ENCODE peak calls at places on chromosomes 12 and 14, in four cellular contexts. P is GM12878, N is H1, X is HepG2. I is an unnamed sample.

GRCh38 chr14:104494483-104494882 is 85.1 kb upstream of the C14orf180 start:
- DNase-seq in P (no peak), N (no peak), X (no peak), I (no peak)

GRCh38 chr12:108788076-108788782 is 56.9 kb upstream of the CORO1C start:
- DNase-seq in P (no peak), N (no peak), X (no peak), I (no peak)

GRCh38 chr14:59262717-59263469 is 74.4 kb downstream of the DAAM1 start:
- DNase-seq in P (no peak), N (no peak), X (peak), I (no peak)

GRCh38 chr12:614727-615060 is 48.6 kb downstream of the NINJ2 start:
- DNase-seq in P (no peak), N (no peak), X (no peak), I (no peak)

GRCh38 chr12:96906849-96907664 is at the start of gene NEDD1:
- DNase-seq in P (no peak), N (peak), X (peak), I (peak)

GRCh38 chr14:70808402-70809237 is 693 bp downstream of the MAP3K9 start:
- DNase-seq in P (no peak), N (peak), X (no peak), I (peak)

GRCh38 chr14:47626151-47627035 is 49.0 kb downstream of the MDGA2 start:
- DNase-seq in P (no peak), N (no peak), X (no peak), I (no peak)

GRCh38 chr14:101476258-101476930 is 84.9 kb upstream of the DIO3 start:
- DNase-seq in P (no peak), N (no peak), X (no peak), I (no peak)

GRCh38 chr14:64880382-64881121 is 845 bp upstream of the SPTB start:
- DNase-seq in P (no peak), N (peak), X (no peak), I (peak)

GRCh38 chr12:44873898-44874297 is 2.2 kb downstream of the NELL2 start:
- DNase-seq in P (no peak), N (no peak), X (no peak), I (peak)

GRCh38 chr12:53063708-53064612 is 14.1 kb downstream of the TNS2 start:
- DNase-seq in P (no peak), N (no peak), X (no peak), I (no peak)

GRCh38 chr12:63706336-63706735 is 38.0 kb upstream of the DPY19L2 start:
- DNase-seq in P (no peak), N (no peak), X (no peak), I (no peak)

GRCh38 chr12:34335819-34336262 is 313.5 kb downstream of the ALG10 start:
- DNase-seq in P (no peak), N (no peak), X (no peak), I (no peak)

GRCh38 chr12:68175566-68176033 is 16.1 kb upstream of the IFNG start:
- DNase-seq in P (peak), N (no peak), X (no peak), I (no peak)

GRCh38 chr12:11576104-11576503 is 73.4 kb upstream of the ETV6 start:
- DNase-seq in P (peak), N (no peak), X (no peak), I (no peak)

GRCh38 chr12:42987216-42987631 is 397.7 kb upstream of the PRICKLE1 start:
- DNase-seq in P (no peak), N (no peak), X (no peak), I (peak)

GRCh38 chr12:62903151-62903550 is 31.8 kb downstream of the PPM1H start:
- DNase-seq in P (no peak), N (no peak), X (no peak), I (no peak)

GRCh38 chr14:73759183-73759713 is 45.1 kb upstream of the PNMA1 start:
- DNase-seq in P (no peak), N (no peak), X (no peak), I (peak)

GRCh38 chr14:52131640-52132320 is 62.9 kb upstream of the NID2 start:
- DNase-seq in P (peak), N (peak), X (peak), I (peak)

GRCh38 chr14:67938046-67938445 is 118.5 kb downstream of the RAD51B start:
- DNase-seq in P (no peak), N (no peak), X (no peak), I (no peak)

GRCh38 chr12:84756961-84757360 is 155.6 kb downstream of the SLC6A15 start:
- DNase-seq in P (no peak), N (no peak), X (no peak), I (no peak)

GRCh38 chr14:80387563-80387981 is 176.3 kb upstream of the DIO2 start:
- DNase-seq in P (no peak), N (no peak), X (peak), I (no peak)

GRCh38 chr12:32134144-32134888 is 27.7 kb downstream of the BICD1 start:
- DNase-seq in P (peak), N (no peak), X (no peak), I (peak)

GRCh38 chr14:67467134-67467533 is 21.4 kb downstream of the TMEM229B start:
- DNase-seq in P (no peak), N (no peak), X (no peak), I (no peak)

GRCh38 chr14:24632336-24632735 is 1.7 kb downstream of the GZMB start:
- DNase-seq in P (no peak), N (no peak), X (no peak), I (no peak)

GRCh38 chr12:120224304-120225199 is 23.6 kb upstream of the RPLP0 start:
- DNase-seq in P (no peak), N (no peak), X (no peak), I (peak)

GRCh38 chr12:108190529-108190928 is 61.4 kb downstream of the WSCD2 start:
- DNase-seq in P (no peak), N (no peak), X (no peak), I (no peak)

GRCh38 chr12:104213952-104214351 is 1.6 kb upstream of the TXNRD1 start:
- DNase-seq in P (no peak), N (peak), X (no peak), I (peak)

GRCh38 chr12:75553398-75553797 is 42.0 kb upstream of the KRR1 start:
- DNase-seq in P (no peak), N (no peak), X (no peak), I (no peak)

GRCh38 chr12:13367973-13368372 is 171.4 kb downstream of the EMP1 start:
- DNase-seq in P (no peak), N (peak), X (no peak), I (no peak)

GRCh38 chr14:51650721-51651387 is 856 bp upstream of the FRMD6 start:
- DNase-seq in P (no peak), N (peak), X (no peak), I (peak)

GRCh38 chr14:50520947-50521815 is 11.2 kb downstream of the MAP4K5 start:
- DNase-seq in P (peak), N (no peak), X (no peak), I (no peak)

GRCh38 chr12:49984476-49984890 is 11.7 kb downstream of the AQP6 start:
- DNase-seq in P (no peak), N (no peak), X (no peak), I (no peak)

GRCh38 chr12:49985981-49986380 is 13.2 kb downstream of the AQP6 start:
- DNase-seq in P (no peak), N (no peak), X (no peak), I (no peak)

GRCh38 chr12:49984960-49985359 is 12.2 kb downstream of the AQP6 start:
- DNase-seq in P (no peak), N (no peak), X (no peak), I (no peak)

GRCh38 chr12:49982246-49983229 is 9.8 kb downstream of the AQP6 start:
- DNase-seq in P (no peak), N (no peak), X (no peak), I (no peak)

GRCh38 chr12:49983892-49984291 is 11.1 kb downstream of the AQP6 start:
- DNase-seq in P (no peak), N (no peak), X (no peak), I (peak)
- TF ChIP-seq TCF12 in P (no peak), N (no peak), X (no peak), I (peak)

DNA sequence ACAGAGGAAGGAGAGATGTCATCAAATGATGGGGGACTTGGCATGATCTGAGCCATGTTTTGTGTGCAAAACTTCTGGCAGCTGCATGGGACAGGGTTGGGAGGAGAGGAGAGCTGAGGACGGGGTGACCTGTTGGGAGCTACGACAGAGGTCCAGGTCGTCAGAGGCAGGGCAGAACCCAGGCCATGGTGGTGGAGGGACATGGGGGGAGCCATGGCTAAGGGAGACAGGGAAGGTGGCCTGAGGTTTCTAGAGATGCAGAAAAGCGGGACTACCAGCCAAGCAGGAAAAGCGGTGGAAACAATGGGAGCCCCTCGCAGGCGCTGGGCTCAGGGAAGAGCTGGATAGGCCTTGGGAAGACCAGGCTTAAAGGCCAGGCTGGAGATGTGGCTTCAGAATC is 88.3 kb downstream of the DICER1 start:
- DNase-seq in P (no peak), N (no peak), X (no peak), I (no peak)
- TF ChIP-seq TCF12 in P (no peak), N (no peak), X (no peak), I (no peak)

GRCh38 chr14:43464968-43465367 is 1042.1 kb downstream of the FSCB start:
- DNase-seq in P (no peak), N (no peak), X (no peak), I (no peak)
- TF ChIP-seq TCF12 in P (no peak), N (no peak), X (no peak), I (no peak)

GRCh38 chr14:95261616-95262510 is 57.8 kb downstream of the CLMN start:
- DNase-seq in P (no peak), N (no peak), X (no peak), I (no peak)
- TF ChIP-seq TCF12 in P (no peak), N (no peak), X (no peak), I (no peak)

GRCh38 chr12:101013993-101014392 is 196.0 kb downstream of the SLC5A8 start:
- DNase-seq in P (no peak), N (no peak), X (no peak), I (no peak)
- TF ChIP-seq TCF12 in P (no peak), N (no peak), X (no peak), I (no peak)

GRCh38 chr12:132754555-132754954 is 7.1 kb downstream of the ANKLE2 start:
- DNase-seq in P (no peak), N (no peak), X (no peak), I (no peak)
- TF ChIP-seq TCF12 in P (no peak), N (no peak), X (no peak), I (no peak)

DNA sequence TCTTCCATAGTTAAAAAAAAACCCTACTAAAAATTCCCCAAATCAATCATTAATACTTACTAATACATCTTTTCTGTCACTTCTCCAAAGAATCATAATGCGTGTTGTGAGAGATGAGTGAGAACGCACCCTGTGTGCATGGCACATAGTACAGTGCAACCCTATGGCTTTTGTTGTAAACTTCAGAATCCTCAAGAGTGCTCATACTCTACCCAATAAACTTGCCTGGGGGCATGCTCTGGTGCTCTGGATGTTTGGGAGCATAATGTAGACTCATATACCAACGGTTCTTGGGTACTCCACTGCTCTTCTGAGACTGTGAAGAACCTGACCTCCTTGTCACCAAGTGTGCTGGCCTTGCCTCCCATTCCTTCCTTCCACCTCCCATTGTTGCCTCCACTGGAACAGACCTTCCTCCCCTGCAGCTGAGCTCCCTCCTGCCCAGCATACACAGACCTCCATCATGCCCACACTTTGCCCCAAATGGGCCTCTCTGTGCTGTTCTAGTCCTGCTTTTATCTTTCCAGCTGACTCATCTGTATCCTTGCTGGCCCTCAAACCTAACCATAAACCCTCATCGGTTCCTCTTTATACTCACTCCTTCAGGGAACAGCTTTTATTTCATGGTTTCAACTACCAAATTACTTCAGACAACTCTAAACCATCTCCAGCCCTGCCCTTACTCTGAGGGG is 8.9 kb downstream of the DCP1B start:
- DNase-seq in P (peak), N (no peak), X (no peak), I (no peak)
- TF ChIP-seq TCF12 in P (no peak), N (no peak), X (no peak), I (no peak)

GRCh38 chr12:79857675-79858074 is 77.2 kb downstream of the PPP1R12A start:
- DNase-seq in P (no peak), N (no peak), X (no peak), I (no peak)

GRCh38 chr12:79858518-79858917 is 76.4 kb downstream of the PPP1R12A start:
- DNase-seq in P (no peak), N (no peak), X (peak), I (no peak)
- TF ChIP-seq TCF12 in P (no peak), N (no peak), X (no peak), I (no peak)

DNA sequence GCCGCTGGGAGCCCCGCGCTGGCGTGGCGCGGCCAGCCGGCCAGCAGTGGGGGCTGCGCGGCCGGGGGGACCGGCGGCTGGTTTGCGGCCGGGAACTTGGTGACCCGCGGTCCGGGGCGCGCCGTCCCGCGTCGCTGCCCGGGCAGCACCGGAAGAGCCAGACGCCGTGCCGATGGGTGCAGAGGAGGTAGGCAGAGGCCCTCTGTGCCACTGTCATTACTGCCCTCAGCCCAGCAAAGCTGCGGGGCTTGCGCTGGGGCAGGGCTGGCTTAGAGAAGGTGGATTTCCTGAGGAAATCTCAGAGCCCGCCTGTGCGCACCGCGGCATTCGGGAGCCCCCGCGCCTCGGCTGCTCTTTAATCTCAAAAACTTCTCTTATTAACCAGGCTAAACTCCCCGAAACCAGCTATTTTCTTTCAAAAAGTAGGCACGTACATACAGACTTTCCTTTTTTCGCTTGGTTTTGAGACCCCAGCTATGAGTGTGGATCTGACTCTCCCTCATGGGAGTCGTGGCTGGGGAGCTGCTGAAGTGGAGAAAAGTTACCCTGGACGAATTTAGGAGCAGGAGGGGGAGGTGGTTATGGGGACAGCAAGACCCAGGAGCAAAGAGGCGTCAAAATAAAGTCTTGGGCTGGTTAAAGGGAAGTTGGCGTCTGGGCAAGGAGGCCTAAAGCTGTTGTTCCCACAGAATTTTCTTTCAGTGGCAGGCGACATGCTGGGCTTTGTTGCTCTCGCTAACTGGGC is 790 bp downstream of the SUSD6 start:
- DNase-seq in P (no peak), N (no peak), X (no peak), I (peak)
- TF ChIP-seq TCF12 in P (no peak), N (no peak), X (no peak), I (no peak)

GRCh38 chr14:63604626-63605025 is 37.0 kb downstream of the WDR89 start:
- DNase-seq in P (no peak), N (no peak), X (no peak), I (no peak)

GRCh38 chr14:63605041-63605532 is 36.6 kb downstream of the WDR89 start:
- DNase-seq in P (no peak), N (no peak), X (no peak), I (no peak)

GRCh38 chr14:63598821-63599220 is 42.9 kb downstream of the WDR89 start:
- DNase-seq in P (no peak), N (no peak), X (no peak), I (no peak)

DNA sequence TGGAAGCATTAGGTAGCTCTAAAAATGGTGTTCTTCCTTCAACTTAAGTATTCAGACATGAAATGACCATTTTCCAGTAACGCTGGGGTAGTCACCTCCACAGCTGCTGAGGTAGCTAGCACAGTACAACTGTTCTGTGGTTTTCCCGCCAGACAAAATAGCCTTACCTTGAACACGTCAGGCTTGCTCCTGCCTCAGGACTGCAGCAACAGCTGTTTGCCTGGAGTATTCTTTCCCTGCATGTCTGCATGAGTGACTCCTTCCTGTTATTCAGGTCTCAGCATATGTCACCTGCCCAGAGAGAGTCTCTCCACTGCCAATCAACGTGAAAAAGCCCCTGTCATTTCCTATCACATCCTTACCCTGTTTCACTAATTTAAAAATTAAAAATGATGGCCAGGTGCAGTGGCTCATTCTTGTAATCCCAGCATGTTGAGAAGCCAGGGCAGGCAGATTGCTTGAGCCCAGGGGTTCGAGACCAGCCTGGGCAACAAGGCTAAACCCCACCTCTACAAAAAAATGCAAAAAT is 37.9 kb downstream of the WDR89 start:
- DNase-seq in P (no peak), N (no peak), X (no peak), I (no peak)
- TF ChIP-seq TCF12 in P (no peak), N (no peak), X (no peak), I (no peak)

I was measured in SK-N-SH.